ENCODE peak calls at places on chromosomes 11 and 22, in eight cellular contexts. S is lung, A is astrocyte, Y is cardiac muscle cell, R is heart left ventricle, D is GM06990, J is breast epithelium, N is left ventricle myocardium inferior. V is an unnamed sample.
A peak's percentile ranks its signal among the peaks of the same experiment; 100 is the strongest.

GRCh38 chr11:32309541-32310217 is 125.7 kb downstream of the WT1 start:
- DNase-seq in J (no peak), Y (no peak), S (no peak), R (no peak), A (no peak), N (no peak), D (no peak), V (no peak)

GRCh38 chr11:80584661-80585060 is 1143.8 kb upstream of the TENM4 start:
- DNase-seq in Y (no peak), D (no peak), R (no peak), S (no peak), N (no peak), J (no peak), A (no peak), V (no peak)

GRCh38 chr11:5596611-5597201 is at the start of gene TRIM6:
- DNase-seq in D (peak; percentile 11), Y (peak; percentile 60), R (peak; percentile 49), A (peak; percentile 49), N (peak; percentile 50), S (peak; percentile 54), J (peak; percentile 65), V (peak; percentile 2)

GRCh38 chr22:39095971-39096370 is 1.1 kb upstream of the APOBEC3H start:
- DNase-seq in S (no peak), Y (no peak), N (no peak), A (no peak), R (no peak), D (no peak), J (no peak), V (no peak)

GRCh38 chr11:61477126-61477525 is 31.4 kb upstream of the LRRC10B start:
- DNase-seq in N (no peak), D (no peak), R (no peak), Y (no peak), J (no peak), A (no peak), S (no peak), V (no peak)

GRCh38 chr11:120200677-120201076 is 10.2 kb upstream of the OAF start:
- DNase-seq in N (no peak), Y (no peak), A (no peak), J (no peak), D (no peak), R (no peak), S (no peak), V (no peak)

GRCh38 chr22:45225732-45226560 is 14.7 kb downstream of the KIAA0930 start:
- DNase-seq in N (no peak), A (no peak), J (no peak), D (no peak), R (no peak), Y (no peak), S (peak; percentile 62), V (peak; percentile 56)

GRCh38 chr22:46348099-46348695 is 12.7 kb downstream of the TRMU start:
- DNase-seq in J (no peak), N (no peak), R (no peak), D (no peak), A (no peak), Y (no peak), S (no peak), V (no peak)

GRCh38 chr11:78427615-78428272 is 10.1 kb upstream of the GAB2 start:
- DNase-seq in A (no peak), J (no peak), S (no peak), N (no peak), D (peak; percentile 32), Y (no peak), R (no peak), V (no peak)

GRCh38 chr11:124900464-124900863 is 2.8 kb upstream of the ROBO4 start:
- DNase-seq in N (no peak), J (no peak), S (no peak), A (peak; percentile 83), R (no peak), Y (no peak), D (no peak), V (no peak)

GRCh38 chr22:44497218-44497903 is 672 bp downstream of the RTL6 start:
- DNase-seq in R (no peak), Y (no peak), J (no peak), S (no peak), N (no peak), A (no peak), D (peak; percentile 18), V (no peak)

GRCh38 chr11:10855295-10855694 is 2.6 kb downstream of the ZBED5 start:
- DNase-seq in N (no peak), S (no peak), J (no peak), R (no peak), D (no peak), Y (no peak), A (no peak), V (no peak)

GRCh38 chr11:70590356-70590991 is 192.1 kb downstream of the CTTN start:
- DNase-seq in A (no peak), N (no peak), D (no peak), S (no peak), R (no peak), Y (no peak), J (no peak), V (no peak)

GRCh38 chr11:78062671-78063070 is 990 bp upstream of the THRSP start:
- DNase-seq in R (no peak), Y (no peak), J (no peak), S (no peak), A (no peak), N (no peak), D (no peak), V (no peak)

GRCh38 chr22:27557554-27558060 is 243.9 kb downstream of the MN1 start:
- DNase-seq in A (no peak), D (no peak), S (no peak), Y (no peak), R (no peak), N (no peak), J (no peak), V (no peak)

GRCh38 chr22:42313804-42314581 is 43.5 kb upstream of the TCF20 start:
- DNase-seq in Y (peak; percentile 75), S (no peak), J (peak; percentile 63), N (peak; percentile 45), R (no peak), D (no peak), A (peak; percentile 47), V (no peak)

GRCh38 chr11:3810951-3811350 is 2.6 kb downstream of the PGAP2 start:
- DNase-seq in J (no peak), N (no peak), A (no peak), R (no peak), D (no peak), S (no peak), Y (no peak), V (peak; percentile 24)

DNA sequence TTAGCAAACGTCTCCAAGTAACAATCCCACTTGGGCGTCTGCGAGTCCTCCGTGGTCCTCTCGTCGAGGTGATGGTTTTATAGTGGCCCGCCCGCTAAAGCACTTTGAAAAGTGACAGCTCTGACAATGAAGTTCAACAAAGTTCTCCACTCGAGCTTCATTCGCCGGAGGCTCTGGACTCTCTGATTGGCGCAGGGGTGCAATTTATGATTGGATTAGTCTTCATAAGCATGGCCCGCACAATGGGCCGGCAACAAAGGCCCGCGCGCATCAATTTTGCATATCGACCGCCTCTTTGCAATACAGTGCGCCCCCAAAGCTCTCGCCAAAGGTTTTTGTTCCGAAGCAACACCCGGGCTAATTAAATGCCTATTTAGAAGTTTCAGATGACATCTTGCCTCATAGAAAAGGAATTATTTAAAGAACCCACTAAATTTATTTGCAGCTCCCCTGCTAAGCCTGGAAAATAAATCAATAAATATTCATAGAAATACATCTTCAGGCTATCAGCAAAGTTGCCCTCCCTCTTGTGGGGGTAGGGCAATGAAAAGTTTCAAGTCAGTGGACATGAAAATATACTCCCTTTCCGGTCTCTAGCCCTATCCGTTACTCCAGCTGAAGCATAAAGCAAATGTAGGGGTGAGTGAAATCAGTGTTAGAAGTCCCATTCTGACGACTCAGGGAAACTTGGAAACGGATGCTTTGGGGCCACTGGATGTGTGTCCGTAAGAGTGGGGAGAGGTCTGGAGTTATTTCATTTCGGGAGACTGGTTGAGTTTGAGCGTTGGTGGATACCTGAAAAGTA is at the start of gene DBX1:
- DNase-seq in D (no peak), S (no peak), R (no peak), N (no peak), A (no peak), Y (no peak), J (no peak), V (no peak)
- H3K27me3 ChIP-seq in D (peaks cover 7% of the 10 kb centered on the region), S (peaks cover 19% of the 10 kb centered on the region), R (peaks cover 63% of the 10 kb centered on the region), N (peaks cover 100% of the 10 kb centered on the region), A (peaks cover 92% of the 10 kb centered on the region), Y (peaks cover 100% of the 10 kb centered on the region), J (peaks cover 18% of the 10 kb centered on the region), V (peaks cover 95% of the 10 kb centered on the region)

DNA sequence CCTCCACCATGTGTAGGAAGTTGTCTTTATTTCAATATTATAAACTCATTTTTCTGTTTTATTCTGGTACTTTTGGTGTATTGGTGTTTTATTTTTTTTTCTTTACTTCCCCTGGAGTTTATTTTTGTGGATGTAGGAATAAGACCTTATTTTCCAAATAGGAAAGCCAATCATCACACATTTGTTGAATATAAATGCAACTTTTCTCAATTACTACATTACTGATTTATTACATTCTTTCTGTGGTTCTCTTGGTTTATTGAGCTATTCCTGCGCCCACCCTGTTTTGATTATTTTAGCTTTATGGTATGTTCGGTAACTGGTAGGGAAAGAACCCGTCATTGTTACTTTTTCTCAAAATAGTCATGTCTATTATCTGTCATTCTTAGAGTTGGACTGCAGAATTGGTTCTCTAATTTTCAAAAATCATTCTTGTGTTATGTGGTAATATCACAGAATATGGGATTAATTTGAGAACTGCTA is 3.6 kb downstream of the IGLL5 start:
- DNase-seq in N (no peak), R (no peak), J (no peak), A (no peak), Y (no peak), D (no peak), S (no peak), V (no peak)
- H3K4me3 ChIP-seq in N (no peak overlapping the region), R (no peak overlapping the region), J (no peak overlapping the region), A (no peak overlapping the region), Y (no peak overlapping the region), D (peak overlapping the region; percentile 73), S (no peak overlapping the region), V (no peak overlapping the region)

GRCh38 chr11:35418847-35419712 is at the start of gene SLC1A2:
- DNase-seq in S (no peak), R (peak; percentile 34), D (peak; percentile 25), N (no peak), J (no peak), A (no peak), Y (peak; percentile 48), V (no peak)
- H3K27me3 ChIP-seq in S (peaks cover 6% of the 10 kb centered on the region), R (no peaks in the 10 kb centered on the region), D (peaks cover 2% of the 10 kb centered on the region), N (peaks cover 98% of the 10 kb centered on the region), J (peaks cover 4% of the 10 kb centered on the region), A (peaks cover 66% of the 10 kb centered on the region), Y (peaks cover 100% of the 10 kb centered on the region), V (peaks cover 40% of the 10 kb centered on the region)

DNA sequence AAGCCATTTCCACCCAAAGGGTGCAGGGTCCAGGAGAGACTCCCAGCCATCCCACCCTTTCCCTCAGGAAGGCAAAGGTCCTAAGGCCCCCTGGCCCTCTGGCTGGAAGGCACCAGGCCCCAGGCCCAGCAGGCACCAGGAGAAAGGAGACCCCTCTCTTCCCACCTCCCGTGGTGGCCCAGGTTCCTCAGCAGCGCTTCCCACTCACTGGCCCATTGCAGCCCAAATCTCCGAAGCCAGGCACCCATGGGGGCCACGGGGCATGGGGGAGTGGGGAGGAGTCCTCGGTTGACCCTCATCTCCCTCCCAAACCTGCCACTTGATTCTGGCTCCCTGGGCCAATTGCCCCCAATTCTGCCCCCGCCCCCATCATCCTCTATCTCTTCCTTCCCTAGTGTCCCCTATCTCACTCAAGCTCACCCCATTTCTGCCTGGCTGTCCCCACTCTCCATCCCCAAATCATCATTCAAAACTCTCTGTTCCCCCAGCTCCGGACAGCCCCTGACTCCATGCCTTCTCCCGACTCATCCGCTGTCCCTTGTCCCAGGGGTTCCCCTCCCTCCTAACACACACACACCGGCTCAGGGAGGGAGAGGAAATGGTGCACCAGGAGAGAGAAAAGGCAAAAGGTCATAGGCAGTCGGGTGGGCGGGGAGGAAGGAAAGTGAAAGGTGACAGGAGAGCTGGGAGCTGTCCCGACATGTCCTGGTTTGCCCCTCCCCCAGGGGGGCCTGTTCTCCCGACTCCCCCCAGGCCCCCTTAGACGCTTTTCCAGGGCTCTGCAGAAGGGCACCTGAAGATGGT is 1.2 kb downstream of the LIF start:
- DNase-seq in A (no peak), N (no peak), R (no peak), D (no peak), Y (no peak), J (no peak), S (no peak), V (no peak)
- H3K4me3 ChIP-seq in A (peak overlapping the region; percentile 86), N (peak overlapping the region; percentile 62), R (peak overlapping the region; percentile 44), D (peak overlapping the region; percentile 63), Y (peak overlapping the region; percentile 55), J (peak overlapping the region; percentile 38), S (peak overlapping the region; percentile 30), V (peak overlapping the region; percentile 59)

V was measured in gastrocnemius medialis.